ENCODE peak calls at places on chromosome 1, in eight cellular contexts. One of them, this sample, is unnamed.

GRCh38 chr1:61237659-61238370 is 155.5 kb downstream of the NFIA start:
- DNase-seq in uterus: no peak
- DNase-seq in A549: no peak
- DNase-seq in stomach: no peak
- DNase-seq in breast epithelium: no peak
- DNase-seq in NB4: no peak
- DNase-seq in K562: no peak
- DNase-seq in suprapubic skin: no peak
- DNase-seq in this sample: no peak

GRCh38 chr1:147748687-147749350 is 11.6 kb downstream of the GJA5 start:
- DNase-seq in uterus: no peak
- DNase-seq in A549: no peak
- DNase-seq in stomach: no peak
- DNase-seq in breast epithelium: no peak
- DNase-seq in NB4: no peak
- DNase-seq in K562: no peak
- DNase-seq in suprapubic skin: no peak
- DNase-seq in this sample: no peak

GRCh38 chr1:20521960-20522861 is 14.3 kb upstream of the MUL1 start:
- DNase-seq in uterus: peak
- DNase-seq in A549: peak
- DNase-seq in stomach: peak
- DNase-seq in breast epithelium: peak
- DNase-seq in NB4: peak
- DNase-seq in K562: peak
- DNase-seq in suprapubic skin: no peak
- DNase-seq in this sample: peak

GRCh38 chr1:183569141-183569540 is 21.1 kb downstream of the NCF2 start:
- DNase-seq in uterus: no peak
- DNase-seq in A549: peak
- DNase-seq in stomach: no peak
- DNase-seq in breast epithelium: no peak
- DNase-seq in NB4: no peak
- DNase-seq in K562: no peak
- DNase-seq in suprapubic skin: no peak
- DNase-seq in this sample: peak

GRCh38 chr1:102318104-102318806 is 321.5 kb upstream of the OLFM3 start:
- DNase-seq in uterus: no peak
- DNase-seq in A549: no peak
- DNase-seq in stomach: no peak
- DNase-seq in breast epithelium: no peak
- DNase-seq in NB4: no peak
- DNase-seq in K562: no peak
- DNase-seq in suprapubic skin: no peak
- DNase-seq in this sample: no peak

GRCh38 chr1:76993036-76993435 is 125.8 kb downstream of the ST6GALNAC5 start:
- DNase-seq in uterus: no peak
- DNase-seq in A549: no peak
- DNase-seq in stomach: no peak
- DNase-seq in breast epithelium: no peak
- DNase-seq in NB4: no peak
- DNase-seq in K562: no peak
- DNase-seq in suprapubic skin: no peak
- DNase-seq in this sample: no peak

GRCh38 chr1:193432979-193433587 is 246.7 kb upstream of the B3GALT2 start:
- DNase-seq in uterus: no peak
- DNase-seq in A549: no peak
- DNase-seq in stomach: no peak
- DNase-seq in breast epithelium: no peak
- DNase-seq in NB4: no peak
- DNase-seq in K562: no peak
- DNase-seq in suprapubic skin: no peak
- DNase-seq in this sample: no peak

GRCh38 chr1:96581786-96582185 is 139.8 kb upstream of the PTBP2 start:
- DNase-seq in uterus: no peak
- DNase-seq in A549: no peak
- DNase-seq in stomach: no peak
- DNase-seq in breast epithelium: no peak
- DNase-seq in NB4: no peak
- DNase-seq in K562: no peak
- DNase-seq in suprapubic skin: no peak
- DNase-seq in this sample: no peak

GRCh38 chr1:234972411-234973191 is 156.0 kb downstream of the TOMM20 start:
- DNase-seq in uterus: peak
- DNase-seq in A549: no peak
- DNase-seq in stomach: no peak
- DNase-seq in breast epithelium: no peak
- DNase-seq in NB4: no peak
- DNase-seq in K562: no peak
- DNase-seq in suprapubic skin: peak
- DNase-seq in this sample: peak

GRCh38 chr1:117803318-117803717 is 126.1 kb downstream of the GDAP2 start:
- DNase-seq in uterus: no peak
- DNase-seq in A549: no peak
- DNase-seq in stomach: no peak
- DNase-seq in breast epithelium: no peak
- DNase-seq in NB4: no peak
- DNase-seq in K562: no peak
- DNase-seq in suprapubic skin: no peak
- DNase-seq in this sample: no peak

DNA sequence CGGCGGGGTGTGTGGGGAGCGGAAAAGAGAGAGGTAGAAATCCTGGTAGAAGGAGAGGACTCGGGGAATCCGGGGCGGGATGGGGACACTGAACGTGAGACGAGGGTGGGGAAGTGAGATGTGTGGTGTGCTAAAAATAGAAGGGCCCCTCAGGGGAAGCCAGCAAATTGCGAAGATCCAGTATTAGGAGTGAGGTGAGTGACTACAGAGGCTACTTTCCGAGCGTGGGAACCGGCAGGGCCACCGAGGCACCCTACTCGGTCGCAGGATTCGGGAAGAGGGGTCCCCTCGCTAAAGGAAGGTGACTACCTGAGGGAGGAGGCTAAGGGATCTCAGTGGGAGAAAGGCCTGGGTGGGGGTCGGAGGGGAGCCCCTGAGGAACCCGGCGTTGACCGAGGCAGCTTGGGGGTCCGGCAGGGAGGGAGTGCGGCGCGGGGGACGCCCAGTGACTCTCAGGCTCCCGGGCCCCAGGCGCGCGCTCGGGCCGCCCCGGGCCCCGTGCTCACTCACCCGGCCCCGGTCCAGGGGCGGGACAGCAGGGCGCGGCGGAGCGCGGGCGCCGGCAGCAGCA is 318 bp downstream of the ALDH4A1 start:
- DNase-seq in uterus: peak
- DNase-seq in A549: no peak
- DNase-seq in stomach: no peak
- DNase-seq in breast epithelium: peak
- DNase-seq in NB4: peak
- DNase-seq in K562: no peak
- DNase-seq in suprapubic skin: no peak
- DNase-seq in this sample: no peak
- TF ChIP-seq POLR2A in uterus: peak
- TF ChIP-seq POLR2A in A549: no peak
- TF ChIP-seq POLR2A in stomach: no peak
- TF ChIP-seq POLR2A in breast epithelium: no peak
- TF ChIP-seq POLR2A in NB4: no peak
- TF ChIP-seq POLR2A in K562: no peak
- TF ChIP-seq POLR2A in suprapubic skin: peak
- TF ChIP-seq POLR2A in this sample: no peak

GRCh38 chr1:203306089-203306969 is 1.0 kb downstream of the BTG2 start:
- DNase-seq in uterus: peak
- DNase-seq in A549: peak
- DNase-seq in stomach: peak
- DNase-seq in breast epithelium: peak
- DNase-seq in NB4: peak
- DNase-seq in K562: peak
- DNase-seq in suprapubic skin: no peak
- DNase-seq in this sample: peak
- TF ChIP-seq CTCF in uterus: peak
- TF ChIP-seq CTCF in A549: peak
- TF ChIP-seq CTCF in stomach: no peak
- TF ChIP-seq CTCF in breast epithelium: no peak
- TF ChIP-seq CTCF in NB4: no peak
- TF ChIP-seq CTCF in K562: peak
- TF ChIP-seq CTCF in suprapubic skin: no peak
- TF ChIP-seq CTCF in this sample: no peak

GRCh38 chr1:1398677-1399186 is 403 bp downstream of the CCNL2 start:
- DNase-seq in uterus: no peak
- DNase-seq in A549: no peak
- DNase-seq in stomach: no peak
- DNase-seq in breast epithelium: no peak
- DNase-seq in NB4: no peak
- DNase-seq in K562: peak
- DNase-seq in suprapubic skin: no peak
- DNase-seq in this sample: peak
- H3K4me3 ChIP-seq in uterus: peak
- H3K4me3 ChIP-seq in A549: peak
- H3K4me3 ChIP-seq in stomach: peak
- H3K4me3 ChIP-seq in breast epithelium: peak
- H3K4me3 ChIP-seq in NB4: peak
- H3K4me3 ChIP-seq in K562: peak
- H3K4me3 ChIP-seq in suprapubic skin: peak
- H3K4me3 ChIP-seq in this sample: peak

DNA sequence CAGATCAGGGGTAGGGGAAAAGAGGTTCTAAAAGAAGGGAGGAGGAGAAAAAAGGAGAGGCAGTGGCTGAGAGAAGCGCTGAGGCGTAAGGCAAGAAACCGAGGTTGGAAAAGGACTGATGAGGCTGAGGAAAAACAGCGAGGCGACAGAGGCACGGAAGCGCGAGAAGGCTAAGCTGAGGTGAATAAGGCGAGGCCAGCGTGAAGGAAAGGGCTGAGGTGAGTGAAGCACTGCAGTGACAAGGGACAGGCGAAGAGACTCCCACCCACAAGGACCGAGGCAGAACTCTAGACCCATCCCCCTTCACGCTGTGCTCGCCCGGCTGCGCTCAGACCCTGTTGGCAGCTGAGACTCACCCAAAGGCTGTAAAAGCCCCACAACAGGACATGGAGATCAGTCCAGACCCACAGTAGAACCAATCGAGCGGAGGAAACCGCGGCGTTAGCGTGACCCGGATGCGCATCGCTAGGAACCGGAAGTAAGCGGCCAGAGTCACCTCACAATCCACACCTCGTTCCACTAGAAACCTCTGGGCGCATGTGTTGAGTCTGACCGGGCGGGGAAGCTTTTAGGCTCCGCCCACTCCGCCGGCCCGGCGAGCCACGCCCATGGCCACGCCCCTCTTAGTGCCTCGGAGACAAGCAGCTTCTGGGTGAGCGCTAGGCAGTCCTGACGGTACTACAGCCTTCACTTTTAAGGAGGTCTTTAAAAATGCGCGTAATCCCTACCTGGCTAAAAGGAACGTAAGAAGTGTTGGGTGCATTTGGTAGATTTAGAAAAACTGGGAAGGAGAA is at the start of gene EYA3:
- DNase-seq in uterus: peak
- DNase-seq in A549: peak
- DNase-seq in stomach: peak
- DNase-seq in breast epithelium: peak
- DNase-seq in NB4: peak
- DNase-seq in K562: peak
- DNase-seq in suprapubic skin: peak
- DNase-seq in this sample: peak
- TF ChIP-seq POLR2A in uterus: peak
- TF ChIP-seq POLR2A in A549: peak
- TF ChIP-seq POLR2A in stomach: no peak
- TF ChIP-seq POLR2A in breast epithelium: peak
- TF ChIP-seq POLR2A in NB4: peak
- TF ChIP-seq POLR2A in K562: peak
- TF ChIP-seq POLR2A in suprapubic skin: no peak
- TF ChIP-seq POLR2A in this sample: no peak

GRCh38 chr1:166875302-166875733 is 746 bp downstream of the TADA1 start:
- DNase-seq in uterus: no peak
- DNase-seq in A549: no peak
- DNase-seq in stomach: no peak
- DNase-seq in breast epithelium: no peak
- DNase-seq in NB4: no peak
- DNase-seq in K562: no peak
- DNase-seq in suprapubic skin: no peak
- DNase-seq in this sample: no peak

GRCh38 chr1:166874464-166874863 is 1.6 kb downstream of the TADA1 start:
- DNase-seq in uterus: no peak
- DNase-seq in A549: no peak
- DNase-seq in stomach: no peak
- DNase-seq in breast epithelium: no peak
- DNase-seq in NB4: no peak
- DNase-seq in K562: no peak
- DNase-seq in suprapubic skin: no peak
- DNase-seq in this sample: no peak

GRCh38 chr1:166875734-166876539 is at the start of gene TADA1:
- DNase-seq in uterus: peak
- DNase-seq in A549: peak
- DNase-seq in stomach: peak
- DNase-seq in breast epithelium: peak
- DNase-seq in NB4: peak
- DNase-seq in K562: peak
- DNase-seq in suprapubic skin: peak
- DNase-seq in this sample: peak

GRCh38 chr1:166870584-166870983 is 5.5 kb downstream of the TADA1 start:
- DNase-seq in uterus: no peak
- DNase-seq in A549: no peak
- DNase-seq in stomach: no peak
- DNase-seq in breast epithelium: no peak
- DNase-seq in NB4: no peak
- DNase-seq in K562: no peak
- DNase-seq in suprapubic skin: no peak
- DNase-seq in this sample: no peak

GRCh38 chr1:166876540-166876838 is 425 bp upstream of the TADA1 start:
- DNase-seq in uterus: no peak
- DNase-seq in A549: no peak
- DNase-seq in stomach: no peak
- DNase-seq in breast epithelium: no peak
- DNase-seq in NB4: no peak
- DNase-seq in K562: no peak
- DNase-seq in suprapubic skin: no peak
- DNase-seq in this sample: no peak
- TF ChIP-seq CTCF in uterus: peak
- TF ChIP-seq CTCF in A549: no peak
- TF ChIP-seq CTCF in stomach: no peak
- TF ChIP-seq CTCF in breast epithelium: peak
- TF ChIP-seq CTCF in NB4: peak
- TF ChIP-seq CTCF in K562: no peak
- TF ChIP-seq CTCF in suprapubic skin: no peak
- TF ChIP-seq CTCF in this sample: no peak

GRCh38 chr1:94929351-94929814 is 2.5 kb upstream of the CNN3 start:
- DNase-seq in uterus: no peak
- DNase-seq in A549: no peak
- DNase-seq in stomach: no peak
- DNase-seq in breast epithelium: no peak
- DNase-seq in NB4: no peak
- DNase-seq in K562: no peak
- DNase-seq in suprapubic skin: no peak
- DNase-seq in this sample: no peak
- H3K4me3 ChIP-seq in uterus: no peak
- H3K4me3 ChIP-seq in A549: no peak
- H3K4me3 ChIP-seq in stomach: peak
- H3K4me3 ChIP-seq in breast epithelium: peak
- H3K4me3 ChIP-seq in NB4: no peak
- H3K4me3 ChIP-seq in K562: no peak
- H3K4me3 ChIP-seq in suprapubic skin: peak
- H3K4me3 ChIP-seq in this sample: no peak

GRCh38 chr1:24925963-24926362 is 4.1 kb downstream of the RUNX3 start:
- DNase-seq in uterus: no peak
- DNase-seq in A549: no peak
- DNase-seq in stomach: no peak
- DNase-seq in breast epithelium: no peak
- DNase-seq in NB4: no peak
- DNase-seq in K562: no peak
- DNase-seq in suprapubic skin: no peak
- DNase-seq in this sample: no peak
- TF ChIP-seq POLR2A in uterus: no peak
- TF ChIP-seq POLR2A in A549: no peak
- TF ChIP-seq POLR2A in stomach: no peak
- TF ChIP-seq POLR2A in breast epithelium: no peak
- TF ChIP-seq POLR2A in NB4: no peak
- TF ChIP-seq POLR2A in K562: no peak
- TF ChIP-seq POLR2A in suprapubic skin: no peak
- TF ChIP-seq POLR2A in this sample: no peak